ENCODE peak calls at places on chromosomes 5 and 9, in four cellular contexts. One of them, this sample, is unnamed.

GRCh38 chr5:169629847-169630548 is 7.1 kb upstream of the DOCK2 start:
- DNase-seq in cardiac fibroblast: peak
- DNase-seq in foreskin fibroblast: peak
- DNase-seq in bronchial epithelial cell: peak
- DNase-seq in this sample: no peak

GRCh38 chr9:12469084-12469483 is 224.1 kb upstream of the TYRP1 start:
- DNase-seq in cardiac fibroblast: no peak
- DNase-seq in bronchial epithelial cell: no peak
- DNase-seq in foreskin fibroblast: no peak
- DNase-seq in this sample: no peak

GRCh38 chr5:129609710-129610109 is 138.2 kb upstream of the MINAR2 start:
- DNase-seq in foreskin fibroblast: no peak
- DNase-seq in bronchial epithelial cell: no peak
- DNase-seq in cardiac fibroblast: no peak
- DNase-seq in this sample: no peak

GRCh38 chr5:127373858-127374491 is 83.4 kb downstream of the MEGF10 start:
- DNase-seq in cardiac fibroblast: no peak
- DNase-seq in bronchial epithelial cell: no peak
- DNase-seq in foreskin fibroblast: no peak
- DNase-seq in this sample: no peak

GRCh38 chr5:168085321-168086040 is 206.0 kb upstream of the WWC1 start:
- DNase-seq in bronchial epithelial cell: no peak
- DNase-seq in foreskin fibroblast: peak
- DNase-seq in cardiac fibroblast: peak
- DNase-seq in this sample: no peak

GRCh38 chr9:114282926-114283325 is 40.0 kb upstream of the ORM1 start:
- DNase-seq in bronchial epithelial cell: peak
- DNase-seq in cardiac fibroblast: peak
- DNase-seq in foreskin fibroblast: peak
- DNase-seq in this sample: no peak

GRCh38 chr9:93205896-93206575 is 22.1 kb downstream of the WNK2 start:
- DNase-seq in foreskin fibroblast: no peak
- DNase-seq in cardiac fibroblast: no peak
- DNase-seq in bronchial epithelial cell: no peak
- DNase-seq in this sample: no peak

GRCh38 chr5:138109463-138110265 is 25.8 kb downstream of the WNT8A start:
- DNase-seq in foreskin fibroblast: peak
- DNase-seq in bronchial epithelial cell: peak
- DNase-seq in cardiac fibroblast: peak
- DNase-seq in this sample: no peak

GRCh38 chr9:38352716-38353334 is 39.7 kb upstream of the ALDH1B1 start:
- DNase-seq in foreskin fibroblast: no peak
- DNase-seq in cardiac fibroblast: no peak
- DNase-seq in bronchial epithelial cell: no peak
- DNase-seq in this sample: no peak

GRCh38 chr5:134245101-134245604 is 19.3 kb upstream of the PPP2CA start:
- DNase-seq in bronchial epithelial cell: peak
- DNase-seq in foreskin fibroblast: peak
- DNase-seq in cardiac fibroblast: peak
- DNase-seq in this sample: no peak

GRCh38 chr5:139649082-139649991 is 1.2 kb downstream of the CXXC5 start:
- DNase-seq in bronchial epithelial cell: no peak
- DNase-seq in cardiac fibroblast: peak
- DNase-seq in foreskin fibroblast: peak
- DNase-seq in this sample: no peak

GRCh38 chr9:133886563-133887501 is 105.3 kb downstream of the VAV2 start:
- DNase-seq in bronchial epithelial cell: no peak
- DNase-seq in cardiac fibroblast: no peak
- DNase-seq in foreskin fibroblast: no peak
- DNase-seq in this sample: no peak

DNA sequence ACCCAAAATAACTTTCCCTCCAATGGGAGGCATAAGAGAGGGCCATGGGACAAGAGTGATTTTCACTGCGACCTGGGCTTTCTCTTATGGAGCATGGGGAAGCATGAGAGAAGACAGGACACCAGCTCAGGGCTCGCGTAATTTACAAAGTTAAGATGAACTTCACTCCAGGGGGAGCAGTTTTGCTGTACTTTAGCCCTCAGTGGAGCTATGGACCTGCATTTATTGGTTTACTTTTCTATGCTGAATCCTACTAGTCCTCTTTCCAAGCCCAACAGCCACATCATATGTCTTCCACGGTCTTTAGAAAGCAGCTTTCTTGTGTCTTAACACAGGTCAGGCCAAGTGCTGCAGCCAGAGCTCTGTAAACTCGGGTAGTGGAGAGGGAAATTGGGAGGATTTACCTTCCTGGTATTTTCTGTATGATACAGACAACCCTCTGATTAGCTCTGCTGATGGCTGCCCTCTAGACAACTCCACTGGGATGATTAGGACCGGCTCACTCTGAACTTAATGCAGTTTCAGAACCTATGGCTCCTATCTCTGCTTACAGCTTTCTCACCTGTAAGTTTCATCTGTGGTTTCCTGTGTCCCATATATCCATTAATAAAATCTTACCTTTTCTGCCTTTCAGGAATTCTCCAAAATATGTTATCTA is 581.0 kb upstream of the RORB start:
- DNase-seq in cardiac fibroblast: no peak
- DNase-seq in foreskin fibroblast: peak
- DNase-seq in bronchial epithelial cell: peak
- DNase-seq in this sample: no peak
- TF ChIP-seq CTCF in cardiac fibroblast: no peak
- TF ChIP-seq CTCF in foreskin fibroblast: no peak
- TF ChIP-seq CTCF in bronchial epithelial cell: peak
- TF ChIP-seq CTCF in this sample: no peak

GRCh38 chr5:90264930-90265857 is 144.4 kb downstream of the CETN3 start:
- DNase-seq in bronchial epithelial cell: peak
- DNase-seq in foreskin fibroblast: peak
- DNase-seq in cardiac fibroblast: peak
- DNase-seq in this sample: peak
- TF ChIP-seq CTCF in bronchial epithelial cell: peak
- TF ChIP-seq CTCF in foreskin fibroblast: peak
- TF ChIP-seq CTCF in cardiac fibroblast: peak
- TF ChIP-seq CTCF in this sample: peak

GRCh38 chr9:36788534-36788933 is 215.8 kb downstream of the MELK start:
- DNase-seq in foreskin fibroblast: no peak
- DNase-seq in cardiac fibroblast: no peak
- DNase-seq in bronchial epithelial cell: no peak
- DNase-seq in this sample: peak
- TF ChIP-seq CTCF in foreskin fibroblast: peak
- TF ChIP-seq CTCF in cardiac fibroblast: peak
- TF ChIP-seq CTCF in bronchial epithelial cell: peak
- TF ChIP-seq CTCF in this sample: peak

DNA sequence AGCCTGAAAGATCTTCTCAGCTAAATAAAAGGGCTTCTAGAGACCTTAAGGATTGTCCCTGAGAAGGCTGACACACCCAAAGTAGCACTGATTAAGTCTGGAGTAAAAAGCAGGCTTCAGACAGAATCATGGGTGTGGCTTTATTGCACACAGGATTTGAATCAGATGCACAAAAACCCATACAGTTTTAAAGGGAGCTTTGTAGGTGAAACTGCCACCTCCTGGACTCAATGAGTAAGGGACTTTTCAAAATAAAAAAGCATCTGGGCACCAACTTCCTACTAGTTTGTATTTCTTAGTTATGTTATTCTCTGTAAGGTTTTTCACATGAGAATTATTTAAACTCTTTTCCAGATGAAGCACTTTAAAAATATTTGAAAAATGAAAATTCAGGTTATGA is 129.4 kb downstream of the EDIL3 start:
- DNase-seq in foreskin fibroblast: peak
- DNase-seq in bronchial epithelial cell: peak
- DNase-seq in cardiac fibroblast: peak
- DNase-seq in this sample: peak
- TF ChIP-seq CTCF in foreskin fibroblast: peak
- TF ChIP-seq CTCF in bronchial epithelial cell: peak
- TF ChIP-seq CTCF in cardiac fibroblast: peak
- TF ChIP-seq CTCF in this sample: no peak

DNA sequence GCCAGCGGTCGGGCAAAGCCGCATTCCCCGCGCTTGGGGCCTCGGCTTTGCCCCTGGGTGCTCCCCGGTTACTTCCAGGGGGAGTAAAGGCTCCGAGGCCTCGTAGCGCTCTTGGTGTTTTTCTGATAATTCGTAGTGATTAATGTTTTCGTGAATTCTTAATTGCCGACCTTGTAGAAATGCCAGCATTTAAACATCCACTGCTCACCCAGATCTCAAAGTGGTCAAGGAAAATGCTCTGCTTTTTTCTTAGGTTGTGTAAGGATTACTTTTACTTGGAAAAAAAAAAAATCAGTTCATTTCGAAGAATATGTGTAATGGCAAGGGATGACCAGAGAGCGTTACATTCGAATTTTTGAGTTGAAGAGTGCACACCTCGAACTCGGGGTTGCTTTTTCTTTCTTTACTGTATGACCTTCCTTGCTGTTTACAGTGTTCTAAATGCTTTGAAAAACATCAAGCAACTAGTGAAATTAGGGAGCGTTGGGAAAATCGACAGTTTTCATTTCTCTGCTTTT is 731 bp upstream of the TUT7 start:
- DNase-seq in cardiac fibroblast: no peak
- DNase-seq in foreskin fibroblast: peak
- DNase-seq in bronchial epithelial cell: no peak
- DNase-seq in this sample: no peak
- TF ChIP-seq CTCF in cardiac fibroblast: no peak
- TF ChIP-seq CTCF in foreskin fibroblast: no peak
- TF ChIP-seq CTCF in bronchial epithelial cell: no peak
- TF ChIP-seq CTCF in this sample: no peak

DNA sequence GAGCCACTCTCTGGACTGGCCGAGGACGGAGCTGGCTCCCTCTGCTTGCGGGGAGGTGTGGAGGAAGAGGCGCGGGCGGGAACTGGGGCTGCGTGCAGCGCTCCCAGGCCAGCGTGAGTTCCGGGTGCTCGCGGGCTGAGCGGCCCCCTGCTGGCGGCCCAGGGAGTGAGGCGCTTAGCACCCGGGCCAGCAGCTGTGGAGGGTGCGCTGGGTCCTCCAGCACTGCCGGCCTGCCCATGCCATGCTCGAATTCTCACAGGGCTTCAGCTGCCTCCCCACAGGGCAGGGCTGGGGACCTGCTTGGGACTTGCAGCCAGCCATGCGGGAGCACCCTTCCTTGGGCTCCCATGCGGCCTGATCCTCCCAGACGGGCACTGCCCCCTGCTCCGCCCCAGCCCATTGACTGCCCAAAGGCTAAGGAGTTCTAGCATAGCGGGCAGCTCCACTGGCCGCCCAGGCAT is 416.9 kb downstream of the MRPS30 start:
- DNase-seq in foreskin fibroblast: no peak
- DNase-seq in cardiac fibroblast: no peak
- DNase-seq in bronchial epithelial cell: no peak
- DNase-seq in this sample: no peak
- TF ChIP-seq CTCF in foreskin fibroblast: no peak
- TF ChIP-seq CTCF in cardiac fibroblast: no peak
- TF ChIP-seq CTCF in bronchial epithelial cell: no peak
- TF ChIP-seq CTCF in this sample: no peak

GRCh38 chr9:7174301-7174700 is 416.5 kb downstream of the KDM4C start:
- DNase-seq in bronchial epithelial cell: no peak
- DNase-seq in foreskin fibroblast: no peak
- DNase-seq in cardiac fibroblast: no peak
- DNase-seq in this sample: no peak

GRCh38 chr9:7173139-7173538 is 415.4 kb downstream of the KDM4C start:
- DNase-seq in foreskin fibroblast: no peak
- DNase-seq in bronchial epithelial cell: no peak
- DNase-seq in cardiac fibroblast: no peak
- DNase-seq in this sample: no peak

GRCh38 chr9:7172445-7173115 is 414.8 kb downstream of the KDM4C start:
- DNase-seq in foreskin fibroblast: peak
- DNase-seq in bronchial epithelial cell: no peak
- DNase-seq in cardiac fibroblast: peak
- DNase-seq in this sample: no peak

GRCh38 chr9:7176574-7176973 is 418.8 kb downstream of the KDM4C start:
- DNase-seq in cardiac fibroblast: no peak
- DNase-seq in bronchial epithelial cell: no peak
- DNase-seq in foreskin fibroblast: peak
- DNase-seq in this sample: no peak

GRCh38 chr9:7174884-7175283 is 417.1 kb downstream of the KDM4C start:
- DNase-seq in cardiac fibroblast: no peak
- DNase-seq in foreskin fibroblast: no peak
- DNase-seq in bronchial epithelial cell: no peak
- DNase-seq in this sample: no peak
- TF ChIP-seq CTCF in cardiac fibroblast: no peak
- TF ChIP-seq CTCF in foreskin fibroblast: no peak
- TF ChIP-seq CTCF in bronchial epithelial cell: no peak
- TF ChIP-seq CTCF in this sample: no peak